ENCODE peak calls at places on chromosomes 4 and X, in five cellular contexts. One of them, this sample, is unnamed.

GRCh38 chrX:19245711-19246269 is 97.9 kb upstream of the PDHA1 start:
- DNase-seq in brain microvascular endothelial cell: no peak
- DNase-seq in HT1080: no peak
- DNase-seq in GM04504: no peak
- DNase-seq in mammary epithelial cell: no peak
- DNase-seq in this sample: no peak

GRCh38 chrX:24148535-24149345 is 789 bp upstream of the ZFX start:
- DNase-seq in mammary epithelial cell: no peak
- DNase-seq in brain microvascular endothelial cell: no peak
- DNase-seq in HT1080: peak; percentile 22
- DNase-seq in GM04504: peak; percentile 75
- DNase-seq in this sample: no peak

GRCh38 chr4:133865606-133866327 is 335.8 kb downstream of the PABPC4L start:
- DNase-seq in HT1080: peak; percentile 90
- DNase-seq in mammary epithelial cell: peak; percentile 74
- DNase-seq in brain microvascular endothelial cell: peak; percentile 98
- DNase-seq in GM04504: peak; percentile 90
- DNase-seq in this sample: no peak

GRCh38 chrX:68929332-68930150 is 100.7 kb downstream of the EFNB1 start:
- DNase-seq in mammary epithelial cell: peak; percentile 66
- DNase-seq in HT1080: peak; percentile 86
- DNase-seq in GM04504: peak; percentile 20
- DNase-seq in brain microvascular endothelial cell: peak; percentile 58
- DNase-seq in this sample: no peak

GRCh38 chrX:108219949-108220601 is 128.5 kb downstream of the ATG4A start:
- DNase-seq in HT1080: peak; percentile 7
- DNase-seq in GM04504: no peak
- DNase-seq in mammary epithelial cell: no peak
- DNase-seq in brain microvascular endothelial cell: no peak
- DNase-seq in this sample: no peak

GRCh38 chrX:79325263-79325958 is 41.7 kb downstream of the ITM2A start:
- DNase-seq in brain microvascular endothelial cell: no peak
- DNase-seq in mammary epithelial cell: no peak
- DNase-seq in GM04504: no peak
- DNase-seq in HT1080: no peak
- DNase-seq in this sample: peak; percentile 70

GRCh38 chr4:104752337-104752736 is 257.6 kb upstream of the CXXC4 start:
- DNase-seq in brain microvascular endothelial cell: no peak
- DNase-seq in HT1080: no peak
- DNase-seq in mammary epithelial cell: no peak
- DNase-seq in GM04504: no peak
- DNase-seq in this sample: no peak

GRCh38 chr4:185143596-185143969 is 517 bp downstream of the SLC25A4 start:
- DNase-seq in GM04504: no peak
- DNase-seq in brain microvascular endothelial cell: no peak
- DNase-seq in HT1080: peak; percentile 30
- DNase-seq in mammary epithelial cell: peak; percentile 53
- DNase-seq in this sample: peak; percentile 68

GRCh38 chrX:153744210-153745066 is 19.6 kb upstream of the PLXNB3 start:
- DNase-seq in mammary epithelial cell: no peak
- DNase-seq in GM04504: no peak
- DNase-seq in HT1080: no peak
- DNase-seq in brain microvascular endothelial cell: no peak
- DNase-seq in this sample: no peak

GRCh38 chrX:136647969-136648368 is at the start of gene CD40LG:
- DNase-seq in brain microvascular endothelial cell: no peak
- DNase-seq in HT1080: no peak
- DNase-seq in mammary epithelial cell: no peak
- DNase-seq in GM04504: no peak
- DNase-seq in this sample: peak; percentile 76

GRCh38 chr4:56622176-56622575 is 58.9 kb downstream of the HOPX start:
- DNase-seq in GM04504: no peak
- DNase-seq in brain microvascular endothelial cell: no peak
- DNase-seq in mammary epithelial cell: peak; percentile 73
- DNase-seq in HT1080: no peak
- DNase-seq in this sample: no peak

GRCh38 chrX:10597871-10598270 is 22.5 kb downstream of the MID1 start:
- DNase-seq in HT1080: peak; percentile 32
- DNase-seq in GM04504: no peak
- DNase-seq in brain microvascular endothelial cell: peak; percentile 34
- DNase-seq in mammary epithelial cell: no peak
- DNase-seq in this sample: no peak

GRCh38 chr4:186104114-186104894 is at the start of gene FAM149A:
- DNase-seq in HT1080: peak; percentile 31
- DNase-seq in brain microvascular endothelial cell: no peak
- DNase-seq in mammary epithelial cell: peak; percentile 3
- DNase-seq in GM04504: no peak
- DNase-seq in this sample: peak; percentile 81

GRCh38 chrX:109475174-109475891 is 6.6 kb downstream of the GUCY2F start:
- DNase-seq in mammary epithelial cell: peak; percentile 27
- DNase-seq in GM04504: peak; percentile 12
- DNase-seq in HT1080: peak; percentile 42
- DNase-seq in brain microvascular endothelial cell: peak; percentile 53
- DNase-seq in this sample: no peak

GRCh38 chr4:76723916-76724315 is 174.0 kb downstream of the SOWAHB start:
- DNase-seq in HT1080: peak; percentile 73
- DNase-seq in brain microvascular endothelial cell: peak; percentile 72
- DNase-seq in mammary epithelial cell: peak; percentile 85
- DNase-seq in GM04504: peak; percentile 41
- DNase-seq in this sample: no peak

GRCh38 chrX:71992711-71993110 is 82.1 kb downstream of the NHSL2 start:
- DNase-seq in brain microvascular endothelial cell: no peak
- DNase-seq in GM04504: no peak
- DNase-seq in mammary epithelial cell: no peak
- DNase-seq in HT1080: no peak
- DNase-seq in this sample: peak; percentile 67

GRCh38 chr4:176274441-176274840 is 5.4 kb upstream of the ASB5 start:
- DNase-seq in mammary epithelial cell: peak; percentile 90
- DNase-seq in GM04504: peak; percentile 21
- DNase-seq in brain microvascular endothelial cell: no peak
- DNase-seq in HT1080: peak; percentile 32
- DNase-seq in this sample: no peak

GRCh38 chr4:71765349-71765748 is 18.5 kb downstream of the GC start:
- DNase-seq in GM04504: no peak
- DNase-seq in HT1080: no peak
- DNase-seq in brain microvascular endothelial cell: no peak
- DNase-seq in mammary epithelial cell: peak; percentile 3
- DNase-seq in this sample: no peak

GRCh38 chrX:19543951-19544359 is 28.6 kb upstream of the MAP3K15 start:
- DNase-seq in mammary epithelial cell: no peak
- DNase-seq in GM04504: no peak
- DNase-seq in HT1080: no peak
- DNase-seq in brain microvascular endothelial cell: no peak
- DNase-seq in this sample: no peak

GRCh38 chr4:158775091-158775651 is 6.3 kb downstream of the FNIP2 start:
- DNase-seq in HT1080: peak; percentile 68
- DNase-seq in GM04504: no peak
- DNase-seq in brain microvascular endothelial cell: peak; percentile 60
- DNase-seq in mammary epithelial cell: peak; percentile 42
- DNase-seq in this sample: no peak

GRCh38 chr4:52833941-52834525 is 28.1 kb upstream of the RASL11B start:
- DNase-seq in brain microvascular endothelial cell: no peak
- DNase-seq in GM04504: no peak
- DNase-seq in HT1080: no peak
- DNase-seq in mammary epithelial cell: peak; percentile 90
- DNase-seq in this sample: no peak

GRCh38 chrX:129310000-129310399 is 213.3 kb downstream of the SMARCA1 start:
- DNase-seq in HT1080: no peak
- DNase-seq in GM04504: no peak
- DNase-seq in brain microvascular endothelial cell: no peak
- DNase-seq in mammary epithelial cell: no peak
- DNase-seq in this sample: no peak

GRCh38 chr4:16257611-16258010 is 31.3 kb upstream of the TAPT1 start:
- DNase-seq in mammary epithelial cell: no peak
- DNase-seq in brain microvascular endothelial cell: no peak
- DNase-seq in GM04504: no peak
- DNase-seq in HT1080: no peak
- DNase-seq in this sample: no peak

GRCh38 chr4:155967098-155967497 is 13.4 kb upstream of the CTSO start:
- DNase-seq in mammary epithelial cell: no peak
- DNase-seq in GM04504: peak; percentile 18
- DNase-seq in HT1080: no peak
- DNase-seq in brain microvascular endothelial cell: peak; percentile 29
- DNase-seq in this sample: no peak

GRCh38 chr4:54063737-54064316 is 578 bp downstream of the CHIC2 start:
- DNase-seq in mammary epithelial cell: peak; percentile 34
- DNase-seq in brain microvascular endothelial cell: no peak
- DNase-seq in HT1080: peak; percentile 44
- DNase-seq in GM04504: no peak
- DNase-seq in this sample: peak; percentile 80

GRCh38 chrX:19617550-19617949 is 102.2 kb upstream of the MAP3K15 start:
- DNase-seq in brain microvascular endothelial cell: no peak
- DNase-seq in HT1080: no peak
- DNase-seq in GM04504: no peak
- DNase-seq in mammary epithelial cell: no peak
- DNase-seq in this sample: no peak

GRCh38 chr4:156197216-156197615 is 243.6 kb upstream of the CTSO start:
- DNase-seq in mammary epithelial cell: no peak
- DNase-seq in brain microvascular endothelial cell: no peak
- DNase-seq in GM04504: no peak
- DNase-seq in HT1080: no peak
- DNase-seq in this sample: no peak

GRCh38 chrX:31931225-31931624 is 859.4 kb upstream of the FTHL17 start:
- DNase-seq in brain microvascular endothelial cell: peak; percentile 75
- DNase-seq in GM04504: no peak
- DNase-seq in HT1080: peak; percentile 71
- DNase-seq in mammary epithelial cell: peak; percentile 59
- DNase-seq in this sample: no peak

GRCh38 chrX:19785647-19786046 is 101.8 kb downstream of the SH3KBP1 start:
- DNase-seq in GM04504: no peak
- DNase-seq in brain microvascular endothelial cell: no peak
- DNase-seq in HT1080: peak; percentile 46
- DNase-seq in mammary epithelial cell: no peak
- DNase-seq in this sample: peak; percentile 80

GRCh38 chr4:128342762-128343161 is 55.1 kb upstream of the PGRMC2 start:
- DNase-seq in HT1080: no peak
- DNase-seq in GM04504: no peak
- DNase-seq in brain microvascular endothelial cell: no peak
- DNase-seq in mammary epithelial cell: no peak
- DNase-seq in this sample: no peak

GRCh38 chr4:56301181-56302076 is 85.9 kb downstream of the AASDH start:
- DNase-seq in GM04504: peak; percentile 68
- DNase-seq in HT1080: peak; percentile 77
- DNase-seq in mammary epithelial cell: peak; percentile 65
- DNase-seq in brain microvascular endothelial cell: peak; percentile 89
- DNase-seq in this sample: peak; percentile 79

GRCh38 chrX:30874851-30875250 is 14.2 kb downstream of the TAB3 start:
- DNase-seq in mammary epithelial cell: peak; percentile 40
- DNase-seq in GM04504: no peak
- DNase-seq in brain microvascular endothelial cell: no peak
- DNase-seq in HT1080: no peak
- DNase-seq in this sample: no peak

GRCh38 chrX:137567474-137568232 is 1.7 kb downstream of the ZIC3 start:
- DNase-seq in brain microvascular endothelial cell: no peak
- DNase-seq in mammary epithelial cell: no peak
- DNase-seq in GM04504: no peak
- DNase-seq in HT1080: no peak
- DNase-seq in this sample: no peak

GRCh38 chr4:6340446-6341015 is 70.9 kb downstream of the WFS1 start:
- DNase-seq in mammary epithelial cell: no peak
- DNase-seq in GM04504: no peak
- DNase-seq in brain microvascular endothelial cell: no peak
- DNase-seq in HT1080: no peak
- DNase-seq in this sample: no peak

GRCh38 chr4:6199344-6199921 is 916 bp downstream of the JAKMIP1 start:
- DNase-seq in mammary epithelial cell: peak; percentile 17
- DNase-seq in HT1080: no peak
- DNase-seq in GM04504: no peak
- DNase-seq in brain microvascular endothelial cell: no peak
- DNase-seq in this sample: peak; percentile 80

This sample was measured in activated effector memory CD4-positive, alpha-beta T cell treated with anti-CD3 and anti-CD28 coated beads, Interleukin-2, amount 50 U/mL, for 16 hours.